ENCODE peak calls at places on chromosome 10, in ten cellular contexts. H, T, D, J, A, K, Y, P, I and O are unnamed samples.

GRCh38 chr10:132393695-132394181 is 3.3 kb upstream of the PWWP2B start:
- DNase-seq in H (no peak), T (no peak), D (no peak), J (no peak), A (no peak), K (no peak), Y (no peak), P (no peak), I (no peak), O (no peak)

GRCh38 chr10:122344741-122345258 is 29.7 kb upstream of the PLEKHA1 start:
- DNase-seq in H (peak; percentile 91), T (peak; percentile 11), D (no peak), J (no peak), A (no peak), K (peak; percentile 95), Y (no peak), P (no peak), I (peak; percentile 40), O (no peak)

GRCh38 chr10:88538038-88538437 is 45.1 kb downstream of the RNLS start:
- DNase-seq in H (no peak), T (peak; percentile 94), D (no peak), J (no peak), A (no peak), K (no peak), Y (no peak), P (no peak), I (no peak), O (no peak)

GRCh38 chr10:135601-136464 is 578 bp downstream of the ZMYND11 start:
- DNase-seq in H (peak; percentile 34), T (peak; percentile 54), D (peak; percentile 47), J (peak; percentile 50), A (peak; percentile 47), K (peak; percentile 74), Y (peak; percentile 27), P (peak; percentile 26), I (peak; percentile 71), O (peak; percentile 53)

GRCh38 chr10:14362098-14362497 is 31.4 kb upstream of the FRMD4A start:
- DNase-seq in H (no peak), T (peak; percentile 31), D (no peak), J (no peak), A (no peak), K (no peak), Y (no peak), P (no peak), I (peak; percentile 51), O (no peak)

GRCh38 chr10:24897326-24897926 is 55.0 kb downstream of the PRTFDC1 start:
- DNase-seq in H (peak; percentile 63), T (peak; percentile 50), D (no peak), J (no peak), A (no peak), K (no peak), Y (no peak), P (no peak), I (peak; percentile 74), O (no peak)

GRCh38 chr10:6124666-6125065 is 35.8 kb downstream of the RBM17 start:
- DNase-seq in H (no peak), T (no peak), D (no peak), J (no peak), A (no peak), K (peak; percentile 43), Y (no peak), P (no peak), I (no peak), O (no peak)

GRCh38 chr10:3239066-3239919 is 66.7 kb upstream of the PITRM1 start:
- DNase-seq in H (peak; percentile 56), T (peak; percentile 66), D (peak; percentile 71), J (peak; percentile 77), A (peak; percentile 23), K (peak; percentile 48), Y (peak; percentile 39), P (peak; percentile 74), I (peak; percentile 67), O (peak; percentile 21)

GRCh38 chr10:52459097-52459496 is 145.0 kb downstream of the DKK1 start:
- DNase-seq in H (no peak), T (no peak), D (no peak), J (no peak), A (no peak), K (no peak), Y (no peak), P (no peak), I (no peak), O (no peak)

GRCh38 chr10:121696854-121697253 is 98.6 kb upstream of the FGFR2 start:
- DNase-seq in H (no peak), T (no peak), D (peak; percentile 16), J (peak; percentile 25), A (no peak), K (peak; percentile 36), Y (no peak), P (peak; percentile 64), I (peak; percentile 35), O (peak; percentile 88)

GRCh38 chr10:82750538-82750937 is 875.5 kb downstream of the NRG3 start:
- DNase-seq in H (no peak), T (no peak), D (no peak), J (no peak), A (no peak), K (no peak), Y (no peak), P (no peak), I (no peak), O (no peak)